ENCODE peak calls at places on chromosomes 12 and 14, in six cellular contexts. R is IMR-90, F is H9, E is H1, U is trophoblast cell, D is neuronal stem cell. M is an unnamed sample.
A peak's percentile ranks its signal among the peaks of the same experiment; 100 is the strongest.

GRCh38 chr14:30211326-30211725 is 283.7 kb upstream of the PRKD1 start:
- DNase-seq in R (peak; percentile 34), F (no peak), E (no peak), U (no peak), D (no peak), M (no peak)

GRCh38 chr12:47754881-47755280 is 3.8 kb downstream of the RAPGEF3 start:
- DNase-seq in R (no peak), F (no peak), E (no peak), U (peak; percentile 81), D (no peak), M (no peak)

GRCh38 chr12:22672951-22673350 is 48.0 kb downstream of the ETNK1 start:
- DNase-seq in R (peak; percentile 79), F (no peak), E (no peak), U (no peak), D (no peak), M (peak; percentile 46)

GRCh38 chr12:5499566-5500325 is 67.8 kb downstream of the NTF3 start:
- DNase-seq in R (peak; percentile 97), F (no peak), E (no peak), U (no peak), D (no peak), M (peak; percentile 96)

GRCh38 chr14:105849933-105850626 is 323.7 kb downstream of the TMEM121 start:
- DNase-seq in R (no peak), F (no peak), E (no peak), U (no peak), D (no peak), M (no peak)

GRCh38 chr12:107684990-107685359 is 624 bp upstream of the PWP1 start:
- DNase-seq in R (peak; percentile 35), F (no peak), E (no peak), U (peak; percentile 36), D (no peak), M (peak; percentile 31)

GRCh38 chr12:93777249-93777648 is 100.1 kb downstream of the CRADD start:
- DNase-seq in R (peak; percentile 67), F (no peak), E (no peak), U (no peak), D (no peak), M (peak; percentile 83)

GRCh38 chr12:13843841-13844240 is 137.6 kb downstream of the GRIN2B start:
- DNase-seq in R (no peak), F (no peak), E (no peak), U (no peak), D (no peak), M (no peak)

GRCh38 chr14:56759633-56760032 is 50.6 kb downstream of the OTX2 start:
- DNase-seq in R (no peak), F (no peak), E (no peak), U (no peak), D (no peak), M (no peak)

GRCh38 chr14:37343307-37344094 is 145.8 kb downstream of the MIPOL1 start:
- DNase-seq in R (peak; percentile 48), F (no peak), E (no peak), U (no peak), D (no peak), M (peak; percentile 9)

GRCh38 chr12:3204716-3205617 is 127.8 kb downstream of the TSPAN9 start:
- DNase-seq in R (no peak), F (no peak), E (no peak), U (no peak), D (no peak), M (no peak)

GRCh38 chr12:113980537-113981337 is 14.6 kb upstream of the RBM19 start:
- DNase-seq in R (peak; percentile 74), F (peak; percentile 72), E (peak; percentile 36), U (peak; percentile 87), D (peak; percentile 84), M (peak; percentile 68)

GRCh38 chr14:104130974-104131651 is 7.3 kb upstream of the KIF26A start:
- DNase-seq in R (peak; percentile 1), F (peak; percentile 65), E (no peak), U (peak; percentile 77), D (no peak), M (peak; percentile 18)

GRCh38 chr14:50607181-50607580 is 47.2 kb downstream of the ATL1 start:
- DNase-seq in R (peak; percentile 63), F (no peak), E (no peak), U (no peak), D (no peak), M (no peak)
- H2AFZ ChIP-seq in R (no peak overlapping the region), F (no peak overlapping the region), E (no peak overlapping the region), U (no peak overlapping the region), D (no peak overlapping the region), M (no peak overlapping the region)

DNA sequence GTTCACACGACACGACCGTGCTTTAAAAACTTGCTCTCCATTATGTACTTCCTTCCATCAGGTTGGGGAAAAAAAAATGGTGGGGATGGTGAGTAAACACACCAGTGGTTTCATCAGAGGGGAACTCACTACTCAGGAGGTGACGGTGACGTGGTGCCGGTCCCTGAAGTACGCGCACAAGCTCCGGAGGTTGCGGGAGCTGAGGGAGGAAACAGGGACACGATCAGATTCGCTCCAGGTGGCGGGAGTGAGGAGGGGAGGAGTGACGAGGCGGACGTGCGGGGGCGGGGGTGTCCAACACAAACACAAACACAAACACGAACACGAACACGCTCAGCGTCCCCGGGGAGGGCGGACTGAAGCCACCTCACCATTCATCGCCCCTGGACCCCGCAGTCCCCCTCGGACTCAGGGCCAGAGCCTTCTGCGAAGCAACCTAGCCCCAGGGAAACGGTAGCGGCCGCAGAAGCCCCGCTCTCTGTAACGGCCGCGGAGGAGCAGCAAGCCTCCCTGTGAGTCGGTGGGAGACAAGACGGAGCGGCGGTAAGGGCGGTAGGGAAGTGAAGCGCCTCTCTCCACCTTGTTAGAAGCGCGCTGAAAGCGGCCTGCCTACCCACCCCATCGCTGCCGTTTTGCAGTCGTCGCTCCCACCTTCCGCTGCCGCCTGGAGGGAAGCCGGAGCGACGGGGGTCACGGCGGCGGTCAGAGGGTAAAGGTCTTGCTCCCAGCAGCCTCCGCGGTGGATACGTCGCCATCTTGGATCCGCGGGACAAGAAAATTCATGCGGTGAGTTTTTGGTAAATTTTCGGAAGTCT is at the start of gene CNOT2:
- DNase-seq in R (peak; percentile 93), F (peak; percentile 94), E (peak; percentile 70), U (peak; percentile 85), D (peak; percentile 84), M (peak; percentile 98)
- H2BK120ac ChIP-seq in R (peak within 1 kb of the TSS; percentile 74), F (peak within 1 kb of the TSS; percentile 78), E (peak within 1 kb of the TSS; percentile 85), U (peak within 1 kb of the TSS; percentile 83), D (peak within 1 kb of the TSS; percentile 87), M (peak within 1 kb of the TSS; percentile 96)

GRCh38 chr12:95131589-95132335 is 58.3 kb upstream of the NR2C1 start:
- DNase-seq in R (no peak), F (no peak), E (no peak), U (peak; percentile 21), D (no peak), M (peak; percentile 33)
- H2BK5ac ChIP-seq in R (no peak overlapping the region), F (no peak overlapping the region), E (no peak overlapping the region), U (no peak overlapping the region), D (no peak overlapping the region), M (no peak overlapping the region)

GRCh38 chr14:32307881-32308582 is 21.1 kb upstream of the AKAP6 start:
- DNase-seq in R (no peak), F (no peak), E (no peak), U (no peak), D (no peak), M (no peak)

GRCh38 chr14:32306549-32306948 is 22.5 kb upstream of the AKAP6 start:
- DNase-seq in R (no peak), F (no peak), E (no peak), U (no peak), D (no peak), M (no peak)

GRCh38 chr14:32311294-32312009 is 17.6 kb upstream of the AKAP6 start:
- DNase-seq in R (no peak), F (no peak), E (no peak), U (no peak), D (no peak), M (no peak)

GRCh38 chr14:32313977-32314376 is 15.1 kb upstream of the AKAP6 start:
- DNase-seq in R (no peak), F (no peak), E (no peak), U (no peak), D (no peak), M (no peak)

GRCh38 chr14:32312010-32312331 is 17.1 kb upstream of the AKAP6 start:
- DNase-seq in R (no peak), F (no peak), E (no peak), U (no peak), D (no peak), M (no peak)
- H2AFZ ChIP-seq in R (no peak overlapping the region), F (no peak overlapping the region), E (peak overlapping the region; percentile 46), U (no peak overlapping the region), D (no peak overlapping the region), M (no peak overlapping the region)

GRCh38 chr14:81219210-81219820 is 1.4 kb downstream of the GTF2A1 start:
- DNase-seq in R (peak; percentile 98), F (peak; percentile 92), E (peak; percentile 83), U (peak; percentile 95), D (peak; percentile 90), M (peak; percentile 99)
- H2BK120ac ChIP-seq in R (peak overlapping the region; percentile 36), F (peak overlapping the region; percentile 94), E (no peak overlapping the region), U (peak overlapping the region; percentile 6), D (no peak overlapping the region), M (peak overlapping the region; percentile 94)

GRCh38 chr12:8037046-8037663 is 4.6 kb downstream of the FOXJ2 start:
- DNase-seq in R (no peak), F (no peak), E (no peak), U (no peak), D (no peak), M (no peak)
- H2BK5ac ChIP-seq in R (no peak overlapping the region), F (no peak overlapping the region), E (no peak overlapping the region), U (no peak overlapping the region), D (no peak overlapping the region), M (no peak overlapping the region)

DNA sequence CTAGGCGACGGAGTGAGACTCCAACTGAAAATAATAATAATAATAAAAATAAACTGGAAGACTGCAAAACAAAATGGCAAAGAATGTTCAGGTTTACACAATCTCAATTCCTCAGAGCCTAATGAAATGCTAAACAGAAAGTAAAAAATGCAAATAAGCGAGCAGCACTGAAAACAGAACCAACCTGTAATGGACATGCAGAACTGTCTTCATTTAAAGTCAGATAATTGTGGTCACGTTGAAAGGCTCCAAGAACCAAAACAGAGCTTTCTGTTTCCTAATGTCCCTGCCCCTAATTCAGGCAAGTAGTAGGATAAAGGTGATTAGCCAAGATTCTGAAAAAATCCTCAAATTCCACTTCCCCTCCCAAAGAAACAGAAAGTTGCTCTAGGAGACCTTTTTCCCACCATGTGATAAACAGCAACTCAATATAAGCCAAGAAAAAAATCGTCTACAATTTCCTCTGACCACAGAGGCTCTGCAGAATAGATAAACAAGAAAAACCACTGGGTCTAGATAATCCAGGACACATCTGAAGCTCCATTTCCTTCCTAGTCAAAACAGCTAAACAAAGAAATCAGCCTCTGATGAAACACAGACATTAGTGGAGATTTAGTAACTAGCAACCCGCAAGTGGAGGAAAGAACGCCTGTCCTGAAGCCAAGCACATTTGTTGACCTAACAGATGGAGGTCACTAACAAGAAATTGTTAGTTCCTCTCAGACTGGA is 3.0 kb downstream of the MIS18BP1 start:
- DNase-seq in R (peak; percentile 94), F (no peak), E (no peak), U (peak; percentile 19), D (no peak), M (peak; percentile 99)
- H2AFZ ChIP-seq in R (no peak overlapping the region), F (no peak overlapping the region), E (no peak overlapping the region), U (no peak overlapping the region), D (no peak overlapping the region), M (no peak overlapping the region)

GRCh38 chr12:7269273-7269672 is 34.6 kb upstream of the ACSM4 start:
- DNase-seq in R (peak; percentile 1), F (no peak), E (no peak), U (no peak), D (no peak), M (no peak)

DNA sequence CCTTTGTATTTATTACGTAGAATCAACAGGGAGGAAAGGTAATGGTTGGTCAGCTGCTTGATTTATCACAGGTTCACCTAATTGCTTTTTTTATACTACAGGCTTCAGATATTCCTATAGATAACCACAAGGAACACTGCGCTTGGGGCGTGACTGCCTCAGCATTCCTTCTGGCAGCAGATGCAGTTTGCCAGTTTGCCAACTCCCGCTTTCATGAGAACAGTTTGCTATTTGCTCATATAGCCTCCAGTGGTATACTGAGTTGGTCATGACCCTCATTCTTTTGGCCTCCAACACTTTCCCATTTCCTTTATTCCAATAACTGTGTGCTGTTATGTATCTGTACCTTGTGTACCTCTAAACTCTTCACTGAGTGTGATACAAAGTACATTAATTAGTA is 38.6 kb upstream of the ACSM4 start:
- DNase-seq in R (no peak), F (no peak), E (no peak), U (no peak), D (no peak), M (no peak)
- H2BK120ac ChIP-seq in R (no peak overlapping the region), F (no peak overlapping the region), E (no peak overlapping the region), U (no peak overlapping the region), D (no peak overlapping the region), M (no peak overlapping the region)

M was measured in mesenchymal stem cell.